ENCODE peak calls at places on chromosomes 16 and 17, in ten cellular contexts. One of them, this sample, is unnamed.

GRCh38 chr16:85258616-85259015 is 146.3 kb upstream of the CIBAR2 start:
- DNase-seq in cardiac muscle cell: no peak
- DNase-seq in left lung: no peak
- DNase-seq in adrenal gland: no peak
- DNase-seq in tibial nerve: no peak
- DNase-seq in endothelial cell of umbilical vein: no peak
- DNase-seq in bronchial epithelial cell: no peak
- DNase-seq in colonic mucosa: no peak
- DNase-seq in upper lobe of right lung: no peak
- DNase-seq in transverse colon: no peak
- DNase-seq in this sample: no peak

GRCh38 chr16:14486520-14487303 is 143.3 kb downstream of the PARN start:
- DNase-seq in transverse colon: peak; percentile 82
- DNase-seq in upper lobe of right lung: no peak
- DNase-seq in endothelial cell of umbilical vein: peak; percentile 91
- DNase-seq in left lung: no peak
- DNase-seq in adrenal gland: peak; percentile 97
- DNase-seq in bronchial epithelial cell: peak; percentile 86
- DNase-seq in tibial nerve: peak; percentile 96
- DNase-seq in cardiac muscle cell: peak; percentile 75
- DNase-seq in colonic mucosa: peak; percentile 88
- DNase-seq in this sample: no peak

GRCh38 chr16:20933589-20933988 is 33.0 kb downstream of the LYRM1 start:
- DNase-seq in upper lobe of right lung: no peak
- DNase-seq in cardiac muscle cell: no peak
- DNase-seq in colonic mucosa: no peak
- DNase-seq in left lung: no peak
- DNase-seq in endothelial cell of umbilical vein: no peak
- DNase-seq in transverse colon: no peak
- DNase-seq in bronchial epithelial cell: no peak
- DNase-seq in tibial nerve: no peak
- DNase-seq in adrenal gland: no peak
- DNase-seq in this sample: no peak

GRCh38 chr16:80691111-80691761 is 113.2 kb downstream of the CDYL2 start:
- DNase-seq in upper lobe of right lung: no peak
- DNase-seq in tibial nerve: no peak
- DNase-seq in bronchial epithelial cell: no peak
- DNase-seq in transverse colon: no peak
- DNase-seq in colonic mucosa: no peak
- DNase-seq in cardiac muscle cell: no peak
- DNase-seq in endothelial cell of umbilical vein: no peak
- DNase-seq in left lung: no peak
- DNase-seq in adrenal gland: no peak
- DNase-seq in this sample: no peak

GRCh38 chr17:35217107-35217506 is 22.9 kb upstream of the SLC35G3 start:
- DNase-seq in transverse colon: no peak
- DNase-seq in tibial nerve: no peak
- DNase-seq in adrenal gland: no peak
- DNase-seq in upper lobe of right lung: no peak
- DNase-seq in colonic mucosa: no peak
- DNase-seq in endothelial cell of umbilical vein: no peak
- DNase-seq in cardiac muscle cell: no peak
- DNase-seq in left lung: no peak
- DNase-seq in bronchial epithelial cell: no peak
- DNase-seq in this sample: no peak

GRCh38 chr17:12857592-12857991 is 68.3 kb downstream of the ARHGAP44 start:
- DNase-seq in left lung: no peak
- DNase-seq in transverse colon: no peak
- DNase-seq in endothelial cell of umbilical vein: no peak
- DNase-seq in tibial nerve: no peak
- DNase-seq in colonic mucosa: no peak
- DNase-seq in upper lobe of right lung: no peak
- DNase-seq in adrenal gland: no peak
- DNase-seq in bronchial epithelial cell: no peak
- DNase-seq in cardiac muscle cell: no peak
- DNase-seq in this sample: no peak

GRCh38 chr17:1492249-1493206 is at the start of gene MYO1C:
- DNase-seq in bronchial epithelial cell: no peak
- DNase-seq in upper lobe of right lung: no peak
- DNase-seq in adrenal gland: peak; percentile 48
- DNase-seq in colonic mucosa: peak; percentile 43
- DNase-seq in endothelial cell of umbilical vein: no peak
- DNase-seq in tibial nerve: no peak
- DNase-seq in cardiac muscle cell: no peak
- DNase-seq in transverse colon: no peak
- DNase-seq in left lung: peak; percentile 82
- DNase-seq in this sample: no peak

GRCh38 chr17:16319969-16320368 is 33.3 kb downstream of the CENPV start:
- DNase-seq in adrenal gland: no peak
- DNase-seq in colonic mucosa: no peak
- DNase-seq in bronchial epithelial cell: no peak
- DNase-seq in transverse colon: no peak
- DNase-seq in left lung: no peak
- DNase-seq in tibial nerve: no peak
- DNase-seq in cardiac muscle cell: no peak
- DNase-seq in endothelial cell of umbilical vein: no peak
- DNase-seq in upper lobe of right lung: no peak
- DNase-seq in this sample: no peak

GRCh38 chr16:86041807-86042206 is 142.8 kb downstream of the IRF8 start:
- DNase-seq in bronchial epithelial cell: no peak
- DNase-seq in tibial nerve: no peak
- DNase-seq in endothelial cell of umbilical vein: no peak
- DNase-seq in upper lobe of right lung: no peak
- DNase-seq in cardiac muscle cell: no peak
- DNase-seq in adrenal gland: no peak
- DNase-seq in left lung: no peak
- DNase-seq in colonic mucosa: no peak
- DNase-seq in transverse colon: no peak
- DNase-seq in this sample: no peak

GRCh38 chr16:89646270-89646669 is 11.2 kb downstream of the CHMP1A start:
- DNase-seq in tibial nerve: no peak
- DNase-seq in cardiac muscle cell: no peak
- DNase-seq in upper lobe of right lung: no peak
- DNase-seq in adrenal gland: no peak
- DNase-seq in left lung: no peak
- DNase-seq in bronchial epithelial cell: no peak
- DNase-seq in colonic mucosa: no peak
- DNase-seq in transverse colon: no peak
- DNase-seq in endothelial cell of umbilical vein: no peak
- DNase-seq in this sample: no peak

GRCh38 chr16:89645122-89645521 is 12.4 kb downstream of the CHMP1A start:
- DNase-seq in colonic mucosa: no peak
- DNase-seq in adrenal gland: no peak
- DNase-seq in endothelial cell of umbilical vein: no peak
- DNase-seq in upper lobe of right lung: no peak
- DNase-seq in tibial nerve: no peak
- DNase-seq in cardiac muscle cell: no peak
- DNase-seq in transverse colon: no peak
- DNase-seq in left lung: no peak
- DNase-seq in bronchial epithelial cell: no peak
- DNase-seq in this sample: no peak

GRCh38 chr16:89642574-89642973 is 14.9 kb downstream of the CHMP1A start:
- DNase-seq in left lung: no peak
- DNase-seq in colonic mucosa: no peak
- DNase-seq in adrenal gland: no peak
- DNase-seq in bronchial epithelial cell: no peak
- DNase-seq in endothelial cell of umbilical vein: no peak
- DNase-seq in tibial nerve: no peak
- DNase-seq in transverse colon: no peak
- DNase-seq in upper lobe of right lung: no peak
- DNase-seq in cardiac muscle cell: no peak
- DNase-seq in this sample: no peak

GRCh38 chr16:89641719-89642187 is 15.8 kb downstream of the CHMP1A start:
- DNase-seq in transverse colon: no peak
- DNase-seq in cardiac muscle cell: no peak
- DNase-seq in colonic mucosa: no peak
- DNase-seq in endothelial cell of umbilical vein: no peak
- DNase-seq in upper lobe of right lung: no peak
- DNase-seq in tibial nerve: no peak
- DNase-seq in adrenal gland: no peak
- DNase-seq in bronchial epithelial cell: no peak
- DNase-seq in left lung: no peak
- DNase-seq in this sample: no peak

DNA sequence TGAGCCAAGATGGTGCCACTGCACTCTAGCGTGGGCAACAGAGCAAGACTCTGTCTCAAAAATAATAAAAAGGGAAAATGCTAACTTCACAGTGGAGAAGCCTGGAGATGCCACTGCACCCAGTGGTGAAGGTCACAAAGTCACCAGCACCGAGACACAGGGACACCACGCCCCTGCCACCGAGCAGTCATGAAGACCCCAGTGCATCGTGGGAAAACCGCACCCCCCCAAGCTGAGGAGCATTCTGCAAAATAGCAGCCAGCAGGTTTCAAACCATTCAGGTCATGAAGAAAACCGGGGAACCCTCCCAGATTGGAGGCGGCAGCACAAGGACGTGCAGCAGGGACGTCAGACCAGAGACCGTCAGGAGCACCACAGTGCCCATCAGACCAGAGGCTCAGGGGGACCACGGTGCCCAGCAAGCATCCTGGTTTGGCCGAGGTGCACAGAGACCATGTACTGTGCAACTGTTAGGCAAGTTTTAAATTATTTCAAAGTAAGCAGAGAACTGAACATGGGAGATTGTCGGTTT is 13.7 kb downstream of the CHMP1A start:
- DNase-seq in left lung: no peak
- DNase-seq in tibial nerve: no peak
- DNase-seq in bronchial epithelial cell: no peak
- DNase-seq in upper lobe of right lung: no peak
- DNase-seq in cardiac muscle cell: no peak
- DNase-seq in transverse colon: no peak
- DNase-seq in colonic mucosa: no peak
- DNase-seq in endothelial cell of umbilical vein: no peak
- DNase-seq in adrenal gland: no peak
- DNase-seq in this sample: no peak
- H3K4me3 ChIP-seq in left lung: no peak overlapping the region
- H3K4me3 ChIP-seq in tibial nerve: no peak overlapping the region
- H3K4me3 ChIP-seq in bronchial epithelial cell: no peak overlapping the region
- H3K4me3 ChIP-seq in upper lobe of right lung: no peak overlapping the region
- H3K4me3 ChIP-seq in cardiac muscle cell: no peak overlapping the region
- H3K4me3 ChIP-seq in transverse colon: no peak overlapping the region
- H3K4me3 ChIP-seq in colonic mucosa: no peak overlapping the region
- H3K4me3 ChIP-seq in endothelial cell of umbilical vein: no peak overlapping the region
- H3K4me3 ChIP-seq in adrenal gland: no peak overlapping the region
- H3K4me3 ChIP-seq in this sample: no peak overlapping the region

GRCh38 chr17:78223061-78223460 is 8.4 kb upstream of the TMEM235 start:
- DNase-seq in upper lobe of right lung: no peak
- DNase-seq in transverse colon: no peak
- DNase-seq in bronchial epithelial cell: no peak
- DNase-seq in tibial nerve: no peak
- DNase-seq in endothelial cell of umbilical vein: peak; percentile 80
- DNase-seq in colonic mucosa: no peak
- DNase-seq in left lung: no peak
- DNase-seq in adrenal gland: no peak
- DNase-seq in cardiac muscle cell: no peak
- DNase-seq in this sample: no peak
- H3K36me3 ChIP-seq in upper lobe of right lung: no peaks in the 10 kb centered on the region
- H3K36me3 ChIP-seq in transverse colon: no peaks in the 10 kb centered on the region
- H3K36me3 ChIP-seq in bronchial epithelial cell: peaks cover 6% of the 10 kb centered on the region
- H3K36me3 ChIP-seq in tibial nerve: no peaks in the 10 kb centered on the region
- H3K36me3 ChIP-seq in endothelial cell of umbilical vein: no peaks in the 10 kb centered on the region
- H3K36me3 ChIP-seq in colonic mucosa: no peaks in the 10 kb centered on the region
- H3K36me3 ChIP-seq in left lung: peaks cover 19% of the 10 kb centered on the region
- H3K36me3 ChIP-seq in adrenal gland: no peaks in the 10 kb centered on the region
- H3K36me3 ChIP-seq in cardiac muscle cell: no peaks in the 10 kb centered on the region
- H3K36me3 ChIP-seq in this sample: peaks cover 12% of the 10 kb centered on the region

GRCh38 chr17:49842846-49843245 is 5.0 kb downstream of the TAC4 start:
- DNase-seq in tibial nerve: no peak
- DNase-seq in upper lobe of right lung: no peak
- DNase-seq in cardiac muscle cell: no peak
- DNase-seq in transverse colon: no peak
- DNase-seq in left lung: no peak
- DNase-seq in adrenal gland: no peak
- DNase-seq in endothelial cell of umbilical vein: peak; percentile 46
- DNase-seq in bronchial epithelial cell: no peak
- DNase-seq in colonic mucosa: no peak
- DNase-seq in this sample: no peak

GRCh38 chr17:49845210-49845782 is 2.6 kb downstream of the TAC4 start:
- DNase-seq in colonic mucosa: no peak
- DNase-seq in tibial nerve: no peak
- DNase-seq in left lung: no peak
- DNase-seq in transverse colon: no peak
- DNase-seq in bronchial epithelial cell: no peak
- DNase-seq in upper lobe of right lung: peak; percentile 39
- DNase-seq in adrenal gland: peak; percentile 53
- DNase-seq in cardiac muscle cell: peak; percentile 42
- DNase-seq in endothelial cell of umbilical vein: peak; percentile 26
- DNase-seq in this sample: no peak

GRCh38 chr17:49846938-49847712 is 744 bp downstream of the TAC4 start:
- DNase-seq in upper lobe of right lung: peak; percentile 46
- DNase-seq in adrenal gland: peak; percentile 15
- DNase-seq in tibial nerve: no peak
- DNase-seq in endothelial cell of umbilical vein: no peak
- DNase-seq in left lung: no peak
- DNase-seq in transverse colon: no peak
- DNase-seq in bronchial epithelial cell: no peak
- DNase-seq in cardiac muscle cell: no peak
- DNase-seq in colonic mucosa: no peak
- DNase-seq in this sample: no peak

GRCh38 chr17:49841548-49841947 is 6.3 kb downstream of the TAC4 start:
- DNase-seq in left lung: no peak
- DNase-seq in tibial nerve: no peak
- DNase-seq in upper lobe of right lung: peak; percentile 10
- DNase-seq in adrenal gland: no peak
- DNase-seq in bronchial epithelial cell: no peak
- DNase-seq in transverse colon: no peak
- DNase-seq in colonic mucosa: no peak
- DNase-seq in endothelial cell of umbilical vein: no peak
- DNase-seq in cardiac muscle cell: no peak
- DNase-seq in this sample: no peak

GRCh38 chr17:49843774-49844350 is 4.0 kb downstream of the TAC4 start:
- DNase-seq in transverse colon: no peak
- DNase-seq in tibial nerve: no peak
- DNase-seq in adrenal gland: no peak
- DNase-seq in endothelial cell of umbilical vein: peak; percentile 39
- DNase-seq in colonic mucosa: peak; percentile 47
- DNase-seq in left lung: no peak
- DNase-seq in upper lobe of right lung: peak; percentile 59
- DNase-seq in bronchial epithelial cell: no peak
- DNase-seq in cardiac muscle cell: no peak
- DNase-seq in this sample: no peak
- TF ChIP-seq CTCF in transverse colon: no peak
- TF ChIP-seq CTCF in tibial nerve: peak; percentile 15
- TF ChIP-seq CTCF in adrenal gland: no peak
- TF ChIP-seq CTCF in endothelial cell of umbilical vein: peak; percentile 66
- TF ChIP-seq CTCF in colonic mucosa: peak; percentile 13
- TF ChIP-seq CTCF in left lung: no peak
- TF ChIP-seq CTCF in upper lobe of right lung: peak; percentile 29
- TF ChIP-seq CTCF in bronchial epithelial cell: peak; percentile 59
- TF ChIP-seq CTCF in cardiac muscle cell: peak; percentile 48
- TF ChIP-seq CTCF in this sample: peak; percentile 62

GRCh38 chr16:1976951-1977874 is 4.1 kb downstream of the NOXO1 start:
- DNase-seq in bronchial epithelial cell: no peak
- DNase-seq in left lung: no peak
- DNase-seq in adrenal gland: no peak
- DNase-seq in colonic mucosa: no peak
- DNase-seq in transverse colon: no peak
- DNase-seq in upper lobe of right lung: no peak
- DNase-seq in tibial nerve: no peak
- DNase-seq in endothelial cell of umbilical vein: no peak
- DNase-seq in cardiac muscle cell: no peak
- DNase-seq in this sample: no peak
- H3K4me3 ChIP-seq in bronchial epithelial cell: no peak overlapping the region
- H3K4me3 ChIP-seq in left lung: no peak overlapping the region
- H3K4me3 ChIP-seq in adrenal gland: no peak overlapping the region
- H3K4me3 ChIP-seq in colonic mucosa: no peak overlapping the region
- H3K4me3 ChIP-seq in transverse colon: no peak overlapping the region
- H3K4me3 ChIP-seq in upper lobe of right lung: no peak overlapping the region
- H3K4me3 ChIP-seq in tibial nerve: no peak overlapping the region
- H3K4me3 ChIP-seq in endothelial cell of umbilical vein: no peak overlapping the region
- H3K4me3 ChIP-seq in cardiac muscle cell: no peak overlapping the region
- H3K4me3 ChIP-seq in this sample: no peak overlapping the region

This sample was measured in GM06990.